ENCODE peak calls at places on chromosomes 3 and 15, in six cellular contexts. I, V, D, N, O and R are unnamed samples.

GRCh38 chr3:176920806-176921205 is 276.5 kb downstream of the TBL1XR1 start:
- DNase-seq in I (no peak), V (no peak), D (peak; percentile 52), N (no peak), O (no peak), R (no peak)

GRCh38 chr15:82178061-82178460 is 84.5 kb downstream of the EFL1 start:
- DNase-seq in I (no peak), D (peak; percentile 9), O (no peak), N (no peak), V (no peak), R (no peak)

GRCh38 chr15:40345867-40346578 is 4.8 kb upstream of the PHGR1 start:
- DNase-seq in V (no peak), D (no peak), N (no peak), I (no peak), O (peak; percentile 72), R (no peak)

GRCh38 chr15:80940851-80941250 is 48.8 kb downstream of the MESD start:
- DNase-seq in I (no peak), V (no peak), O (no peak), N (no peak), D (no peak), R (no peak)

GRCh38 chr3:10693457-10693856 is 122.6 kb upstream of the SLC6A11 start:
- DNase-seq in V (no peak), D (no peak), O (no peak), N (no peak), I (no peak), R (no peak)

GRCh38 chr3:151058742-151059141 is 26.7 kb upstream of the MED12L start:
- DNase-seq in V (no peak), D (no peak), N (no peak), O (no peak), I (no peak), R (no peak)

GRCh38 chr3:122880173-122880572 is 85.3 kb downstream of the SLC49A4 start:
- DNase-seq in N (no peak), V (no peak), I (no peak), O (no peak), D (no peak), R (no peak)

GRCh38 chr15:45129651-45130129 is at the start of the genes DUOX1 and DUOXA1:
- DNase-seq in N (no peak), I (no peak), O (peak; percentile 85), V (no peak), D (no peak), R (no peak)

GRCh38 chr3:171457263-171458055 is 2.7 kb downstream of the TNIK start:
- DNase-seq in N (no peak), I (no peak), V (no peak), D (no peak), O (no peak), R (no peak)

GRCh38 chr3:186054481-186055399 is 54.1 kb downstream of the ETV5 start:
- DNase-seq in D (no peak), V (no peak), N (no peak), O (no peak), I (no peak), R (no peak)

GRCh38 chr15:82986442-82986780 is 401 bp downstream of the RAMAC start:
- DNase-seq in V (no peak), I (no peak), D (no peak), O (no peak), N (no peak), R (no peak)

GRCh38 chr15:84919268-84919667 is 34.8 kb downstream of the SLC28A1 start:
- DNase-seq in O (no peak), V (no peak), D (no peak), N (no peak), I (no peak), R (no peak)

GRCh38 chr15:41581110-41581509 is 22.1 kb downstream of the TYRO3 start:
- DNase-seq in O (no peak), I (no peak), D (peak; percentile 23), V (no peak), N (no peak), R (no peak)

GRCh38 chr15:60414016-60414682 is 16.4 kb upstream of the ANXA2 start:
- DNase-seq in D (no peak), V (no peak), N (no peak), O (no peak), I (no peak), R (no peak)

GRCh38 chr3:153026026-153026425 is 136.0 kb upstream of the RAP2B start:
- DNase-seq in I (no peak), N (no peak), O (no peak), D (peak; percentile 21), V (no peak), R (no peak)

GRCh38 chr15:75720787-75721461 is 8.3 kb upstream of the CSPG4 start:
- DNase-seq in D (peak; percentile 87), I (peak; percentile 12), V (no peak), N (no peak), O (peak; percentile 87), R (no peak)

GRCh38 chr15:38895326-38896282 is 331.0 kb upstream of the RASGRP1 start:
- DNase-seq in I (no peak), D (peak; percentile 83), N (no peak), V (no peak), O (no peak), R (peak; percentile 79)

GRCh38 chr3:64048631-64049061 is 25.4 kb upstream of the PSMD6 start:
- DNase-seq in I (no peak), N (no peak), V (no peak), O (no peak), D (peak; percentile 38), R (peak; percentile 67)

GRCh38 chr3:150300376-150300775 is 107.7 kb upstream of the TSC22D2 start:
- DNase-seq in N (no peak), D (peak; percentile 51), V (no peak), I (no peak), O (no peak), R (no peak)

GRCh38 chr15:77505556-77505955 is 84.9 kb downstream of the HMG20A start:
- DNase-seq in V (no peak), D (no peak), I (no peak), O (no peak), N (no peak), R (no peak)

GRCh38 chr3:115693868-115694267 is 70.6 kb downstream of the GAP43 start:
- DNase-seq in I (no peak), N (peak; percentile 20), O (no peak), D (no peak), V (no peak), R (no peak)

GRCh38 chr15:22979699-22980188 is 424 bp downstream of the CYFIP1 start:
- DNase-seq in O (no peak), N (no peak), D (peak; percentile 35), V (no peak), I (peak; percentile 8), R (no peak)